ENCODE peak calls at places on chromosomes 7 and 10, in four cellular contexts. V, W, R and P are unnamed samples.

GRCh38 chr7:67137464-67137863 is 140.8 kb downstream of the TYW1 start:
- DNase-seq in V (no peak), W (no peak), R (no peak), P (no peak)

GRCh38 chr7:16905300-16906044 is 23.7 kb upstream of the AGR3 start:
- DNase-seq in V (no peak), W (peak; percentile 52), R (no peak), P (peak; percentile 52)

GRCh38 chr7:53119514-53119933 is 84.1 kb downstream of the POM121L12 start:
- DNase-seq in V (no peak), W (no peak), R (no peak), P (no peak)

GRCh38 chr7:128000854-128001265 is 30.4 kb downstream of the LRRC4 start:
- DNase-seq in V (no peak), W (peak; percentile 14), R (peak; percentile 55), P (no peak)

GRCh38 chr7:31129067-31129466 is 77.0 kb downstream of the ADCYAP1R1 start:
- DNase-seq in V (no peak), W (no peak), R (no peak), P (peak; percentile 39)

GRCh38 chr10:1171586-1171985 is 115.4 kb downstream of the WDR37 start:
- DNase-seq in V (no peak), W (no peak), R (no peak), P (no peak)

GRCh38 chr10:97851341-97852001 is 1.8 kb downstream of the GOLGA7B start:
- DNase-seq in V (no peak), W (no peak), R (no peak), P (no peak)

GRCh38 chr10:133261726-133262325 is 14.8 kb downstream of the ADAM8 start:
- DNase-seq in V (peak; percentile 79), W (no peak), R (no peak), P (peak; percentile 73)

GRCh38 chr10:16020836-16021235 is 160.5 kb upstream of the MINDY3 start:
- DNase-seq in V (no peak), W (no peak), R (no peak), P (no peak)

GRCh38 chr7:151849879-151850260 is 27.0 kb downstream of the PRKAG2 start:
- DNase-seq in V (no peak), W (no peak), R (no peak), P (no peak)

GRCh38 chr10:86688398-86688921 is 20.1 kb downstream of the LDB3 start:
- DNase-seq in V (peak; percentile 71), W (peak; percentile 48), R (no peak), P (peak; percentile 85)

GRCh38 chr10:61942997-61943457 is 41.5 kb downstream of the ARID5B start:
- DNase-seq in V (peak; percentile 12), W (no peak), R (no peak), P (no peak)

GRCh38 chr10:33005322-33006282 is 47.6 kb upstream of the ITGB1 start:
- DNase-seq in V (peak; percentile 63), W (peak; percentile 59), R (no peak), P (peak; percentile 90)
- TF ChIP-seq CREB1 in V (peak; percentile 44), W (peak; percentile 72), R (no peak), P (peak; percentile 81)

GRCh38 chr10:79209340-79209739 is 137.9 kb upstream of the PPIF start:
- DNase-seq in V (no peak), W (no peak), R (no peak), P (no peak)
- H2AFZ ChIP-seq in V (no peak overlapping the region), W (no peak overlapping the region), R (no peak overlapping the region), P (no peak overlapping the region)

GRCh38 chr7:28068811-28069216 is 111.8 kb downstream of the JAZF1 start:
- DNase-seq in V (no peak), W (no peak), R (no peak), P (no peak)
- TF ChIP-seq REST in V (no peak), W (no peak), R (no peak), P (no peak)

GRCh38 chr10:132095403-132096113 is 29.8 kb downstream of the JAKMIP3 start:
- DNase-seq in V (no peak), W (no peak), R (no peak), P (no peak)

GRCh38 chr10:132097609-132098377 is 32.0 kb downstream of the JAKMIP3 start:
- DNase-seq in V (no peak), W (no peak), R (no peak), P (no peak)

GRCh38 chr10:132096863-132097478 is 31.2 kb downstream of the JAKMIP3 start:
- DNase-seq in V (no peak), W (no peak), R (no peak), P (no peak)

GRCh38 chr10:132096223-132096622 is 30.5 kb downstream of the JAKMIP3 start:
- DNase-seq in V (no peak), W (peak; percentile 60), R (no peak), P (no peak)

GRCh38 chr10:132094581-132095234 is 29.0 kb downstream of the JAKMIP3 start:
- DNase-seq in V (no peak), W (no peak), R (no peak), P (no peak)
- TF ChIP-seq CREB1 in V (no peak), W (no peak), R (no peak), P (no peak)

DNA sequence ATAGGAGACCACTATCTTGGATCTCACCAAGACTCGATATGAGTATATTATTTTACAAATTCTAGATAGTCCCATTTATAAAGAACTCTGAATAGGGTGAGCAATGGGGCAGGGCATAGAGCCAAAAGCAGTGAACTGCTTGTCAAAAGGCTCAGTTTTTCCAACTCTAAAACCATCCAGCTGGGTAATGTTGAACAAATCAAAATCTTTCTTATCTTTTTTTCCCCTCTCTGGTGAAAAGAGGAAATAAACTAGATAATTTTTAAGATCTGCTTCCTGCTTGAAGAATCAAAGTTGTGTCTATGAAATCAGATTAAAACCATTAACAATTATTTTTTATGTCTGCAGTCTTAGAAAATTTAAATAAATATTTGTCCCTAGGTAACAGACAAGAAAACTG is 178.6 kb downstream of the REEP3 start:
- DNase-seq in V (no peak), W (no peak), R (no peak), P (no peak)
- H2AFZ ChIP-seq in V (no peak overlapping the region), W (no peak overlapping the region), R (no peak overlapping the region), P (no peak overlapping the region)

GRCh38 chr7:94620703-94621118 is 35.2 kb downstream of the SGCE start:
- DNase-seq in V (no peak), W (peak; percentile 82), R (peak; percentile 89), P (no peak)
- TF ChIP-seq REST in V (no peak), W (no peak), R (no peak), P (no peak)

GRCh38 chr10:64175271-64175962 is 654.2 kb downstream of the REEP3 start:
- DNase-seq in V (no peak), W (no peak), R (no peak), P (no peak)

GRCh38 chr10:64170791-64171190 is 649.6 kb downstream of the REEP3 start:
- DNase-seq in V (no peak), W (no peak), R (no peak), P (no peak)

GRCh38 chr10:64173826-64174225 is 652.6 kb downstream of the REEP3 start:
- DNase-seq in V (no peak), W (no peak), R (no peak), P (no peak)

GRCh38 chr10:64174666-64175265 is 653.6 kb downstream of the REEP3 start:
- DNase-seq in V (no peak), W (no peak), R (no peak), P (no peak)
- TF ChIP-seq CREB1 in V (no peak), W (no peak), R (no peak), P (no peak)

GRCh38 chr7:149664176-149664575 is 109.2 kb downstream of the ZNF467 start:
- DNase-seq in V (no peak), W (no peak), R (no peak), P (no peak)

GRCh38 chr7:149664666-149665065 is 108.7 kb downstream of the ZNF467 start:
- DNase-seq in V (no peak), W (no peak), R (no peak), P (no peak)

GRCh38 chr7:149666360-149666905 is 107.0 kb downstream of the ZNF467 start:
- DNase-seq in V (no peak), W (no peak), R (no peak), P (no peak)

DNA sequence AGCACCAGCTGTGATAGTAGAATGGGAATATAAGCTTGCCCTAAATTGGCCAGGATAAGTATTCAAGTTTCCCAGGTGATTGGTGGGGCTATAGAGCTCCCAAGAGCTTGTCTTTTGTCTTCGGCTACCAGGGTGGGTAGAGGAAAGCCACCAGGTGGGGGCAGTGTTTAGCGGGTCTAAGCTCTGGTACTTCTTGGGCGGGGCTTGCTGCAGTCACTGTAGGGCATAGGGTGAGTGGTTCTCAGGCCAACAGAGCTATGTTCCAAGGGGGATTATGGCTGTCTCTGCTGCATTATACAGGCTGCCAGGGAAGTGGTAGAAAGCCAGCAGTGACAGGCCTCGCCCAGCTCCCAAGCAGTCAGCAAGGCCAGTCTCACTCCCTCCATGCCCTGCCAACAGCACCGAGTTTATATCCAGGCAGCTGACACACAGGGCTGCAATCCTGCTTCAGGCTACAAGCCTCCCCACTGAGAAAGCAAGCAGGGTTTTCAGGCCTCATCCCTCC is 110.7 kb downstream of the ZNF467 start:
- DNase-seq in V (peak; percentile 91), W (peak; percentile 75), R (peak; percentile 8), P (peak; percentile 95)
- H2AFZ ChIP-seq in V (no peak overlapping the region), W (no peak overlapping the region), R (no peak overlapping the region), P (peak overlapping the region; percentile 6)

GRCh38 chr7:35648367-35648766 is 46.6 kb downstream of the HERPUD2 start:
- DNase-seq in V (no peak), W (peak; percentile 41), R (no peak), P (no peak)
- TF ChIP-seq REST in V (no peak), W (no peak), R (no peak), P (no peak)